ENCODE peak calls at places on chromosomes 1 and 21, in ten cellular contexts. One of them, this sample, is unnamed.

GRCh38 chr21:32281531-32281930 is 2.7 kb upstream of the MIS18A start:
- DNase-seq in PC-9: no peak
- DNase-seq in GM23338: no peak
- DNase-seq in endothelial cell of umbilical vein: no peak
- DNase-seq in HCT116: no peak
- DNase-seq in PC-3: no peak
- DNase-seq in fibroblast of lung: no peak
- DNase-seq in neural progenitor cell: no peak
- DNase-seq in A673: no peak
- DNase-seq in hepatocyte: no peak
- DNase-seq in this sample: no peak

GRCh38 chr1:174040387-174040786 is 18.2 kb upstream of the RC3H1 start:
- DNase-seq in hepatocyte: peak
- DNase-seq in GM23338: no peak
- DNase-seq in PC-9: peak
- DNase-seq in endothelial cell of umbilical vein: peak
- DNase-seq in fibroblast of lung: peak
- DNase-seq in A673: peak
- DNase-seq in PC-3: peak
- DNase-seq in neural progenitor cell: no peak
- DNase-seq in HCT116: peak
- DNase-seq in this sample: no peak

GRCh38 chr1:88557044-88557443 is 127.0 kb upstream of the PKN2 start:
- DNase-seq in neural progenitor cell: no peak
- DNase-seq in fibroblast of lung: no peak
- DNase-seq in endothelial cell of umbilical vein: no peak
- DNase-seq in HCT116: no peak
- DNase-seq in GM23338: no peak
- DNase-seq in PC-9: no peak
- DNase-seq in A673: no peak
- DNase-seq in PC-3: no peak
- DNase-seq in hepatocyte: no peak
- DNase-seq in this sample: no peak

GRCh38 chr1:240031009-240031408 is 60.7 kb upstream of the FMN2 start:
- DNase-seq in PC-9: no peak
- DNase-seq in endothelial cell of umbilical vein: peak
- DNase-seq in GM23338: no peak
- DNase-seq in PC-3: peak
- DNase-seq in fibroblast of lung: peak
- DNase-seq in A673: no peak
- DNase-seq in neural progenitor cell: no peak
- DNase-seq in hepatocyte: no peak
- DNase-seq in HCT116: no peak
- DNase-seq in this sample: no peak

GRCh38 chr1:178869114-178869697 is 1.7 kb downstream of the ANGPTL1 start:
- DNase-seq in endothelial cell of umbilical vein: peak
- DNase-seq in PC-3: no peak
- DNase-seq in A673: peak
- DNase-seq in HCT116: no peak
- DNase-seq in neural progenitor cell: peak
- DNase-seq in hepatocyte: peak
- DNase-seq in PC-9: no peak
- DNase-seq in GM23338: peak
- DNase-seq in fibroblast of lung: peak
- DNase-seq in this sample: no peak

GRCh38 chr21:39385299-39386145 is 36.6 kb upstream of the HMGN1 start:
- DNase-seq in PC-9: no peak
- DNase-seq in A673: peak
- DNase-seq in hepatocyte: no peak
- DNase-seq in neural progenitor cell: no peak
- DNase-seq in fibroblast of lung: peak
- DNase-seq in GM23338: no peak
- DNase-seq in HCT116: no peak
- DNase-seq in PC-3: no peak
- DNase-seq in endothelial cell of umbilical vein: peak
- DNase-seq in this sample: no peak

GRCh38 chr1:21814241-21814918 is 2.3 kb downstream of the LDLRAD2 start:
- DNase-seq in A673: no peak
- DNase-seq in HCT116: no peak
- DNase-seq in neural progenitor cell: peak
- DNase-seq in fibroblast of lung: no peak
- DNase-seq in PC-9: no peak
- DNase-seq in endothelial cell of umbilical vein: no peak
- DNase-seq in GM23338: peak
- DNase-seq in hepatocyte: peak
- DNase-seq in PC-3: no peak
- DNase-seq in this sample: no peak

GRCh38 chr1:150012611-150013010 is 2.1 kb upstream of the OTUD7B start:
- DNase-seq in PC-9: no peak
- DNase-seq in A673: no peak
- DNase-seq in hepatocyte: no peak
- DNase-seq in HCT116: no peak
- DNase-seq in fibroblast of lung: peak
- DNase-seq in endothelial cell of umbilical vein: no peak
- DNase-seq in GM23338: no peak
- DNase-seq in neural progenitor cell: no peak
- DNase-seq in PC-3: no peak
- DNase-seq in this sample: no peak

GRCh38 chr1:89952021-89952995 is 42.6 kb upstream of the ZNF326 start:
- DNase-seq in hepatocyte: no peak
- DNase-seq in GM23338: peak
- DNase-seq in PC-3: peak
- DNase-seq in HCT116: no peak
- DNase-seq in A673: no peak
- DNase-seq in endothelial cell of umbilical vein: no peak
- DNase-seq in fibroblast of lung: peak
- DNase-seq in PC-9: peak
- DNase-seq in neural progenitor cell: no peak
- DNase-seq in this sample: no peak

GRCh38 chr1:40232444-40232843 is 15.3 kb upstream of the TMCO2 start:
- DNase-seq in hepatocyte: no peak
- DNase-seq in endothelial cell of umbilical vein: no peak
- DNase-seq in fibroblast of lung: no peak
- DNase-seq in HCT116: no peak
- DNase-seq in A673: no peak
- DNase-seq in neural progenitor cell: no peak
- DNase-seq in PC-3: no peak
- DNase-seq in GM23338: no peak
- DNase-seq in PC-9: no peak
- DNase-seq in this sample: peak

GRCh38 chr1:204319027-204319426 is 40.7 kb downstream of the PLEKHA6 start:
- DNase-seq in PC-3: no peak
- DNase-seq in neural progenitor cell: no peak
- DNase-seq in A673: no peak
- DNase-seq in fibroblast of lung: no peak
- DNase-seq in PC-9: no peak
- DNase-seq in GM23338: no peak
- DNase-seq in HCT116: no peak
- DNase-seq in hepatocyte: no peak
- DNase-seq in endothelial cell of umbilical vein: no peak
- DNase-seq in this sample: no peak
- H3K27ac ChIP-seq in PC-3: peak
- H3K27ac ChIP-seq in neural progenitor cell: no peak
- H3K27ac ChIP-seq in A673: no peak
- H3K27ac ChIP-seq in fibroblast of lung: no peak
- H3K27ac ChIP-seq in PC-9: peak
- H3K27ac ChIP-seq in GM23338: no peak
- H3K27ac ChIP-seq in HCT116: no peak
- H3K27ac ChIP-seq in hepatocyte: peak
- H3K27ac ChIP-seq in endothelial cell of umbilical vein: no peak
- H3K27ac ChIP-seq in this sample: no peak

GRCh38 chr21:45954921-45955320 is 26.6 kb upstream of the COL6A1 start:
- DNase-seq in HCT116: no peak
- DNase-seq in fibroblast of lung: no peak
- DNase-seq in endothelial cell of umbilical vein: no peak
- DNase-seq in A673: no peak
- DNase-seq in PC-9: no peak
- DNase-seq in neural progenitor cell: no peak
- DNase-seq in hepatocyte: no peak
- DNase-seq in GM23338: no peak
- DNase-seq in PC-3: no peak
- DNase-seq in this sample: no peak

GRCh38 chr21:45951676-45952075 is 29.9 kb upstream of the COL6A1 start:
- DNase-seq in HCT116: no peak
- DNase-seq in fibroblast of lung: no peak
- DNase-seq in PC-9: no peak
- DNase-seq in A673: no peak
- DNase-seq in endothelial cell of umbilical vein: no peak
- DNase-seq in GM23338: no peak
- DNase-seq in PC-3: no peak
- DNase-seq in hepatocyte: no peak
- DNase-seq in neural progenitor cell: no peak
- DNase-seq in this sample: no peak

GRCh38 chr21:45957551-45957950 is 24.0 kb upstream of the COL6A1 start:
- DNase-seq in hepatocyte: no peak
- DNase-seq in PC-3: no peak
- DNase-seq in fibroblast of lung: no peak
- DNase-seq in neural progenitor cell: no peak
- DNase-seq in A673: no peak
- DNase-seq in PC-9: no peak
- DNase-seq in HCT116: no peak
- DNase-seq in GM23338: no peak
- DNase-seq in endothelial cell of umbilical vein: no peak
- DNase-seq in this sample: no peak

GRCh38 chr21:45952974-45953373 is 28.6 kb upstream of the COL6A1 start:
- DNase-seq in PC-3: no peak
- DNase-seq in fibroblast of lung: no peak
- DNase-seq in A673: no peak
- DNase-seq in HCT116: no peak
- DNase-seq in neural progenitor cell: no peak
- DNase-seq in GM23338: no peak
- DNase-seq in hepatocyte: no peak
- DNase-seq in endothelial cell of umbilical vein: no peak
- DNase-seq in PC-9: no peak
- DNase-seq in this sample: no peak

DNA sequence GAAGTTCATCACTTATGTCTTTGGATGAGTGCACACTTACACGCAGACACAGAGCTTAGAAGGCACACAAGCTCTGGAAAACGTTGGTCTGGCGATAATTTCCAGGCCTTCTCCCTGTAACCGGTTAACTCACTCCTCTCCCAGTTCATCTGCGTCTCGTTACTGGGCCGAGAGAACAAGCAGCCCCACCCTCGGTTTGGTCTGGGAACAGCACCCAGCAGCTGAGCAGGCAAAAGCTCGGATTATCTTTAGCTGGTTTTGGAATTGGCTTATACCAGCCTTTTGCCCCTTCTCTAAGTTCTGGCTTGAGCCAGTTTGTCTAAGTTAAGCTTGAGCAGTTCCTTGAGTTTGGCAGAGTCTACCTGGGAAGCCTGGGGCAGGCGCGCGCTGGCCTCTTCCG is 27.3 kb upstream of the COL6A1 start:
- DNase-seq in A673: no peak
- DNase-seq in PC-9: no peak
- DNase-seq in HCT116: no peak
- DNase-seq in GM23338: peak
- DNase-seq in neural progenitor cell: no peak
- DNase-seq in PC-3: no peak
- DNase-seq in fibroblast of lung: peak
- DNase-seq in endothelial cell of umbilical vein: no peak
- DNase-seq in hepatocyte: peak
- DNase-seq in this sample: no peak
- TF ChIP-seq CTCF in A673: peak
- TF ChIP-seq CTCF in PC-9: no peak
- TF ChIP-seq CTCF in HCT116: no peak
- TF ChIP-seq CTCF in GM23338: no peak
- TF ChIP-seq CTCF in neural progenitor cell: peak
- TF ChIP-seq CTCF in PC-3: no peak
- TF ChIP-seq CTCF in fibroblast of lung: peak
- TF ChIP-seq CTCF in endothelial cell of umbilical vein: no peak
- TF ChIP-seq CTCF in hepatocyte: peak
- TF ChIP-seq CTCF in this sample: no peak

DNA sequence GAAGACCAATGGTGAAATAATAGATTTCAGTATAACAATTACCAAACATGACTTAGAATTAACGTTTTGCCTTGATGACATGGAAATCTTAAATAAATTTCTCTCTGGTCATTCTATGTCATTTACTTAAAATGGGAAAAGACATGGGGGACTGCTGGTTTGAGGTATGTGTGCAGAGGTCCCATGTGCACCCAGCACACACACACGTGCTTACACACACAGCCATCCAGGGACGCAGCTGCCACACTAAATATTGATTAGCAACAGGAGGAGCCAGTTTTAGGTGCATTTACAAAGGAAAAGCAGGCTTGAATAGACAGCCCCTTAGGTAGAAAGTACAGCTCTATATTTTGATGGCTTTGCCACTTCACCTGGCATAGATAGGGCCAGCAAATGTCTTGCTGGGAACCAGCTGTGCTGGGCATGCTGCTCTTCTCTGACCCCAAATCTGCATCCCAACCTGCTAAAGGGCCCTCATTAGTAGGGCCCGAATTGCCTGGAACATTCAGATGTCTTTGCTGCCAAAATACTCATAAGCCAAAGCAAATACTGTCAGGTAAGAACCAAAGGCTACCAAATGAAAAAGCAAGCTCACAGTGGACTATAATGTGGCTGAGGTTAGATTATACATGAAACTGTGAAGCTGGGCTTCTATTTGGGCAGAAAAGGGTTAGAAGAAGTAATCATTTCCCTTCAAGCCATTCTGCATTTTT is 399.9 kb downstream of the HHAT start:
- DNase-seq in fibroblast of lung: no peak
- DNase-seq in endothelial cell of umbilical vein: no peak
- DNase-seq in HCT116: no peak
- DNase-seq in GM23338: no peak
- DNase-seq in PC-3: no peak
- DNase-seq in neural progenitor cell: no peak
- DNase-seq in A673: no peak
- DNase-seq in PC-9: no peak
- DNase-seq in hepatocyte: no peak
- DNase-seq in this sample: no peak
- TF ChIP-seq EZH2 in fibroblast of lung: no peak
- TF ChIP-seq EZH2 in endothelial cell of umbilical vein: no peak
- TF ChIP-seq EZH2 in HCT116: no peak
- TF ChIP-seq EZH2 in GM23338: no peak
- TF ChIP-seq EZH2 in PC-3: no peak
- TF ChIP-seq EZH2 in neural progenitor cell: no peak
- TF ChIP-seq EZH2 in A673: no peak
- TF ChIP-seq EZH2 in PC-9: no peak
- TF ChIP-seq EZH2 in hepatocyte: no peak
- TF ChIP-seq EZH2 in this sample: no peak

GRCh38 chr1:236253119-236253518 is 28.6 kb downstream of the ERO1B start:
- DNase-seq in PC-3: no peak
- DNase-seq in fibroblast of lung: no peak
- DNase-seq in HCT116: no peak
- DNase-seq in A673: no peak
- DNase-seq in neural progenitor cell: no peak
- DNase-seq in hepatocyte: no peak
- DNase-seq in endothelial cell of umbilical vein: no peak
- DNase-seq in PC-9: no peak
- DNase-seq in GM23338: no peak
- DNase-seq in this sample: no peak

GRCh38 chr1:236253918-236254637 is 27.7 kb downstream of the ERO1B start:
- DNase-seq in fibroblast of lung: no peak
- DNase-seq in GM23338: no peak
- DNase-seq in PC-3: no peak
- DNase-seq in PC-9: no peak
- DNase-seq in endothelial cell of umbilical vein: no peak
- DNase-seq in A673: no peak
- DNase-seq in HCT116: no peak
- DNase-seq in neural progenitor cell: no peak
- DNase-seq in hepatocyte: no peak
- DNase-seq in this sample: no peak

GRCh38 chr1:236251587-236251986 is 30.2 kb downstream of the ERO1B start:
- DNase-seq in HCT116: no peak
- DNase-seq in PC-9: no peak
- DNase-seq in PC-3: no peak
- DNase-seq in hepatocyte: no peak
- DNase-seq in endothelial cell of umbilical vein: no peak
- DNase-seq in A673: no peak
- DNase-seq in fibroblast of lung: no peak
- DNase-seq in neural progenitor cell: no peak
- DNase-seq in GM23338: no peak
- DNase-seq in this sample: no peak
- H3K27ac ChIP-seq in HCT116: no peak
- H3K27ac ChIP-seq in PC-9: no peak
- H3K27ac ChIP-seq in PC-3: no peak
- H3K27ac ChIP-seq in hepatocyte: no peak
- H3K27ac ChIP-seq in endothelial cell of umbilical vein: no peak
- H3K27ac ChIP-seq in A673: no peak
- H3K27ac ChIP-seq in fibroblast of lung: no peak
- H3K27ac ChIP-seq in neural progenitor cell: no peak
- H3K27ac ChIP-seq in GM23338: no peak
- H3K27ac ChIP-seq in this sample: no peak

This sample was measured in DND-41.